ENCODE peak calls at places on chromosomes 7 and 10, in ten cellular contexts. J is ELF-1; P is bronchial epithelial cell; S is GM04504; F is stimulated activated CD4-positive, alpha-beta T cell treated with anti-CD3 and anti-CD28 coated beads, Interleukin-1b, Interleukin-23, amount 100 ng/mL, for 24 hours; K is CD8-positive, alpha-beta memory T cell; V is germinal center; A is skeletal muscle cell; H is activated T-cell treated with anti-CD3 and anti-CD28 coated beads, Interleukin-2, amount 50 U/mL, for 48 hours; R is activated naive CD4-positive, alpha-beta T cell treated with anti-CD3 and anti-CD28 coated beads for 36 hours. I is an unnamed sample.
A peak's percentile ranks its signal among the peaks of the same experiment; 100 is the strongest.

GRCh38 chr10:9301148-9301547 is 1246.7 kb downstream of the GATA3 start:
- DNase-seq in K (no peak), H (no peak), R (no peak), A (no peak), F (no peak), V (no peak), S (no peak), J (no peak), P (peak; percentile 5), I (no peak)

GRCh38 chr7:37040330-37040729 is 316.0 kb upstream of the AOAH start:
- DNase-seq in R (no peak), V (no peak), P (peak; percentile 26), F (no peak), K (no peak), H (no peak), J (no peak), S (no peak), A (no peak), I (peak; percentile 83)

GRCh38 chr7:135795846-135796570 is 47.4 kb upstream of the FAM180A start:
- DNase-seq in J (no peak), V (no peak), A (no peak), F (no peak), R (no peak), K (no peak), S (no peak), P (peak; percentile 57), H (no peak), I (no peak)

GRCh38 chr7:132499065-132499464 is 77.2 kb downstream of the PLXNA4 start:
- DNase-seq in A (no peak), V (no peak), F (no peak), H (no peak), R (no peak), P (no peak), S (no peak), J (no peak), K (no peak), I (no peak)

GRCh38 chr7:38142736-38143135 is 35.3 kb upstream of the STARD3NL start:
- DNase-seq in H (no peak), R (no peak), F (no peak), K (no peak), S (no peak), P (no peak), J (no peak), A (no peak), V (no peak), I (no peak)

GRCh38 chr10:30294506-30295280 is 54.4 kb downstream of the MTPAP start:
- DNase-seq in K (no peak), V (no peak), F (no peak), A (no peak), P (no peak), H (no peak), J (no peak), R (no peak), S (no peak), I (peak; percentile 94)

GRCh38 chr10:73871295-73871914 is 3.0 kb downstream of the CAMK2G start:
- DNase-seq in S (no peak), F (no peak), H (no peak), V (no peak), A (no peak), R (no peak), P (no peak), K (no peak), J (no peak), I (no peak)

GRCh38 chr7:137146552-137146961 is 197.0 kb downstream of the PTN start:
- DNase-seq in H (no peak), K (no peak), F (no peak), V (no peak), A (peak; percentile 71), P (no peak), J (no peak), R (no peak), S (peak; percentile 70), I (no peak)

GRCh38 chr10:69669408-69669807 is 39.4 kb downstream of the FAM241B start:
- DNase-seq in P (no peak), J (no peak), F (no peak), A (no peak), H (no peak), K (no peak), V (no peak), S (no peak), R (no peak), I (no peak)

GRCh38 chr7:84188811-84189405 is 5.7 kb downstream of the SEMA3A start:
- DNase-seq in S (no peak), K (no peak), J (no peak), R (no peak), A (no peak), H (no peak), P (peak; percentile 73), V (no peak), F (no peak), I (no peak)

GRCh38 chr10:21807162-21807561 is 196.4 kb downstream of the DNAJC1 start:
- DNase-seq in P (no peak), S (no peak), A (no peak), J (peak; percentile 83), V (no peak), R (no peak), F (no peak), K (no peak), H (no peak), I (peak; percentile 69)

GRCh38 chr10:67912330-67912946 is 28.0 kb downstream of the SIRT1 start:
- DNase-seq in P (no peak), A (no peak), R (no peak), K (no peak), S (no peak), J (no peak), V (no peak), F (no peak), H (no peak), I (no peak)

GRCh38 chr10:73653701-73654100 is 2.1 kb downstream of the SYNPO2L start:
- DNase-seq in V (no peak), F (no peak), P (no peak), S (no peak), R (no peak), J (peak; percentile 38), K (no peak), A (no peak), H (no peak), I (no peak)

GRCh38 chr10:131663411-131663810 is 237.4 kb upstream of the PPP2R2D start:
- DNase-seq in P (no peak), H (no peak), R (no peak), V (no peak), F (no peak), J (peak; percentile 31), A (no peak), S (no peak), K (no peak), I (no peak)